ENCODE peak calls at places on chromosomes 11 and 22, in five cellular contexts. One of them, this sample, is unnamed.

GRCh38 chr11:111735262-111736116 is 30.7 kb downstream of the PPP2R1B start:
- DNase-seq in WERI-Rb-1: no peak
- DNase-seq in endothelial cell: no peak
- DNase-seq in fibroblast of pulmonary artery: peak
- DNase-seq in dorsolateral prefrontal cortex: peak
- DNase-seq in this sample: no peak

GRCh38 chr22:48829908-48830307 is 997.8 kb downstream of the BRD1 start:
- DNase-seq in WERI-Rb-1: no peak
- DNase-seq in endothelial cell: no peak
- DNase-seq in fibroblast of pulmonary artery: no peak
- DNase-seq in dorsolateral prefrontal cortex: no peak
- DNase-seq in this sample: no peak

GRCh38 chr22:44537016-44537936 is 39.2 kb upstream of the RTL6 start:
- DNase-seq in WERI-Rb-1: no peak
- DNase-seq in endothelial cell: no peak
- DNase-seq in fibroblast of pulmonary artery: no peak
- DNase-seq in dorsolateral prefrontal cortex: no peak
- DNase-seq in this sample: no peak

GRCh38 chr11:78039391-78039918 is 16.4 kb upstream of the KCTD14 start:
- DNase-seq in WERI-Rb-1: no peak
- DNase-seq in endothelial cell: no peak
- DNase-seq in fibroblast of pulmonary artery: no peak
- DNase-seq in dorsolateral prefrontal cortex: no peak
- DNase-seq in this sample: no peak

GRCh38 chr11:84089072-84090057 is 803.2 kb upstream of the CCDC90B start:
- DNase-seq in WERI-Rb-1: no peak
- DNase-seq in endothelial cell: no peak
- DNase-seq in fibroblast of pulmonary artery: peak
- DNase-seq in dorsolateral prefrontal cortex: no peak
- DNase-seq in this sample: no peak

GRCh38 chr11:83192846-83193245 is 666 bp upstream of the ANKRD42 start:
- DNase-seq in WERI-Rb-1: no peak
- DNase-seq in endothelial cell: no peak
- DNase-seq in fibroblast of pulmonary artery: peak
- DNase-seq in dorsolateral prefrontal cortex: no peak
- DNase-seq in this sample: no peak

GRCh38 chr22:30877662-30878515 is 90.7 kb downstream of the MORC2 start:
- DNase-seq in WERI-Rb-1: no peak
- DNase-seq in endothelial cell: no peak
- DNase-seq in fibroblast of pulmonary artery: no peak
- DNase-seq in dorsolateral prefrontal cortex: no peak
- DNase-seq in this sample: no peak

GRCh38 chr11:14541180-14541579 is 21.0 kb upstream of the PSMA1 start:
- DNase-seq in WERI-Rb-1: no peak
- DNase-seq in endothelial cell: no peak
- DNase-seq in fibroblast of pulmonary artery: peak
- DNase-seq in dorsolateral prefrontal cortex: no peak
- DNase-seq in this sample: no peak

GRCh38 chr11:75571625-75572024 is 9.6 kb downstream of the SERPINH1 start:
- DNase-seq in WERI-Rb-1: no peak
- DNase-seq in endothelial cell: no peak
- DNase-seq in fibroblast of pulmonary artery: no peak
- DNase-seq in dorsolateral prefrontal cortex: no peak
- DNase-seq in this sample: no peak

GRCh38 chr22:42623756-42624446 is 9.2 kb upstream of the POLDIP3 start:
- DNase-seq in WERI-Rb-1: no peak
- DNase-seq in endothelial cell: no peak
- DNase-seq in fibroblast of pulmonary artery: no peak
- DNase-seq in dorsolateral prefrontal cortex: no peak
- DNase-seq in this sample: no peak

GRCh38 chr11:112961146-112961668 is at the start of gene NCAM1:
- DNase-seq in WERI-Rb-1: peak
- DNase-seq in endothelial cell: peak
- DNase-seq in fibroblast of pulmonary artery: peak
- DNase-seq in dorsolateral prefrontal cortex: peak
- DNase-seq in this sample: peak

GRCh38 chr11:47550288-47551052 is 2.5 kb downstream of the CELF1 start:
- DNase-seq in WERI-Rb-1: no peak
- DNase-seq in endothelial cell: no peak
- DNase-seq in fibroblast of pulmonary artery: no peak
- DNase-seq in dorsolateral prefrontal cortex: no peak
- DNase-seq in this sample: no peak

GRCh38 chr22:26783886-26784285 is 126.5 kb downstream of the MIAT start:
- DNase-seq in WERI-Rb-1: no peak
- DNase-seq in endothelial cell: no peak
- DNase-seq in fibroblast of pulmonary artery: no peak
- DNase-seq in dorsolateral prefrontal cortex: no peak
- DNase-seq in this sample: no peak

GRCh38 chr11:97856666-97857065 is 1164.1 kb upstream of the CNTN5 start:
- DNase-seq in WERI-Rb-1: no peak
- DNase-seq in endothelial cell: no peak
- DNase-seq in fibroblast of pulmonary artery: no peak
- DNase-seq in dorsolateral prefrontal cortex: no peak
- DNase-seq in this sample: no peak

GRCh38 chr11:86473991-86474833 is 99.5 kb downstream of the CCDC81 start:
- DNase-seq in WERI-Rb-1: no peak
- DNase-seq in endothelial cell: no peak
- DNase-seq in fibroblast of pulmonary artery: peak
- DNase-seq in dorsolateral prefrontal cortex: no peak
- DNase-seq in this sample: peak

GRCh38 chr11:128620306-128621175 is 33.2 kb upstream of the ETS1 start:
- DNase-seq in WERI-Rb-1: no peak
- DNase-seq in endothelial cell: no peak
- DNase-seq in fibroblast of pulmonary artery: peak
- DNase-seq in dorsolateral prefrontal cortex: no peak
- DNase-seq in this sample: no peak

GRCh38 chr11:97995874-97996273 is 1024.9 kb upstream of the CNTN5 start:
- DNase-seq in WERI-Rb-1: no peak
- DNase-seq in endothelial cell: no peak
- DNase-seq in fibroblast of pulmonary artery: no peak
- DNase-seq in dorsolateral prefrontal cortex: no peak
- DNase-seq in this sample: no peak

GRCh38 chr11:59866397-59866796 is at the start of gene TCN1:
- DNase-seq in WERI-Rb-1: no peak
- DNase-seq in endothelial cell: no peak
- DNase-seq in fibroblast of pulmonary artery: peak
- DNase-seq in dorsolateral prefrontal cortex: no peak
- DNase-seq in this sample: peak

GRCh38 chr11:32960553-32961164 is 55.0 kb upstream of the DEPDC7 start:
- DNase-seq in WERI-Rb-1: no peak
- DNase-seq in endothelial cell: no peak
- DNase-seq in fibroblast of pulmonary artery: peak
- DNase-seq in dorsolateral prefrontal cortex: no peak
- DNase-seq in this sample: peak

GRCh38 chr11:116928102-116928777 is 90.8 kb upstream of the APOA1 start:
- DNase-seq in WERI-Rb-1: no peak
- DNase-seq in endothelial cell: no peak
- DNase-seq in fibroblast of pulmonary artery: no peak
- DNase-seq in dorsolateral prefrontal cortex: no peak
- DNase-seq in this sample: no peak

GRCh38 chr11:111500481-111500880 is 11.7 kb downstream of the BTG4 start:
- DNase-seq in WERI-Rb-1: no peak
- DNase-seq in endothelial cell: no peak
- DNase-seq in fibroblast of pulmonary artery: no peak
- DNase-seq in dorsolateral prefrontal cortex: no peak
- DNase-seq in this sample: no peak

GRCh38 chr22:43867839-43868652 is 5.7 kb upstream of the SULT4A1 start:
- DNase-seq in WERI-Rb-1: peak
- DNase-seq in endothelial cell: peak
- DNase-seq in fibroblast of pulmonary artery: peak
- DNase-seq in dorsolateral prefrontal cortex: peak
- DNase-seq in this sample: peak

GRCh38 chr22:27212617-27213177 is 555.3 kb downstream of the MIAT start:
- DNase-seq in WERI-Rb-1: peak
- DNase-seq in endothelial cell: peak
- DNase-seq in fibroblast of pulmonary artery: peak
- DNase-seq in dorsolateral prefrontal cortex: no peak
- DNase-seq in this sample: peak

GRCh38 chr11:11747570-11747969 is 94.2 kb upstream of the USP47 start:
- DNase-seq in WERI-Rb-1: no peak
- DNase-seq in endothelial cell: no peak
- DNase-seq in fibroblast of pulmonary artery: no peak
- DNase-seq in dorsolateral prefrontal cortex: no peak
- DNase-seq in this sample: no peak

GRCh38 chr11:36386411-36386810 is 90.3 kb downstream of the PRR5L start:
- DNase-seq in WERI-Rb-1: no peak
- DNase-seq in endothelial cell: no peak
- DNase-seq in fibroblast of pulmonary artery: no peak
- DNase-seq in dorsolateral prefrontal cortex: no peak
- DNase-seq in this sample: no peak

DNA sequence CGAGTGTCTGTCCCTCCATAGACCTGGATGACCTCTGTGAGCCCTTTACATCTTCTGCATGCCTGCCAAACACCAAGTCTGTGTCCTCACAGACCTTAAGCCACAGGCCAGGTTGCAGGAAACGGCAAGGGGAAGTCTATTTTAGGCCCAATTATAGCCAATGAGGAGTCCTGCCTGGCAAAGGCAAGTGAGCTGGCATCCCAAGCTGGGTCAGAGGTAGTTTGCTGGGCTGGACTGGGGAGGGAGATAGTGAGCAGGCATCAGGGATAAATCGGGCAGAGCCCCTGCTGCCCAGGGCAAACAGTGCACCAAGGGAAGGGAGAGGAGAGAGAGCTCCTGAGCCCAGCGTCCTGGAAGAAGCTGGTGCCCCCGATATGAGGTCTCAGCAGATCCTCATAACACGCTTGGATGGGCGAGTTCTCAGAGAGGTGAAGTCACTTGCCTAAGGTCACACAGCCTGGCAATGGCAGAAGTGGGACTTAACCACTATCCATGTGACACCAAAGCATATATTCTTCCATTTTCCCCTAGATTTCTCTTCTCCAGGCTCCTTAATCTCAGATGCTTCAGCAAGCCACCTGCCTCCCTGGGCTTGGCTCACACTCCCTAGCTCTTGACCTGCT is 3.7 kb upstream of the RELT start:
- DNase-seq in WERI-Rb-1: no peak
- DNase-seq in endothelial cell: peak
- DNase-seq in fibroblast of pulmonary artery: no peak
- DNase-seq in dorsolateral prefrontal cortex: no peak
- DNase-seq in this sample: peak
- TF ChIP-seq CTCF in WERI-Rb-1: peak
- TF ChIP-seq CTCF in endothelial cell: no peak
- TF ChIP-seq CTCF in fibroblast of pulmonary artery: peak
- TF ChIP-seq CTCF in dorsolateral prefrontal cortex: no peak
- TF ChIP-seq CTCF in this sample: no peak

DNA sequence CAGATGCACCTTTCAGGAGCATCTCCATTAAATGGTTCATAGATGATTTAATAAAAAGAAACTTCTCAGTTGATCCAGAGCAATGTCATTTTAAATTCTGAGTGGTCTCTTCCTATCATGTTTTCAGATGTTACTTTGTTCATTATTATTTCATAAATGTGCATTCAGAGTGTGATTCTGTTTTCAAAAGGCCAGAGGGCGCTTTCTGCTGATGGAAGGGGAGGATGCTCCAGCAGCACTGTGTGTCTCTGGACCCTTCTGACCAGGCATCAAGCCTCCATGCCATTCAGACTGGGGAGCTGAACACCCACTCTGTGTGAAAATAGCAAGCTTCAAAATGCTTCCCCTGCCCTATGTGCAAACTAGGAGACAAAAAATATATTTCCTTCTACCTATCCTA is 23.9 kb upstream of the CRTAM start:
- DNase-seq in WERI-Rb-1: no peak
- DNase-seq in endothelial cell: no peak
- DNase-seq in fibroblast of pulmonary artery: no peak
- DNase-seq in dorsolateral prefrontal cortex: no peak
- DNase-seq in this sample: no peak
- TF ChIP-seq CTCF in WERI-Rb-1: peak
- TF ChIP-seq CTCF in endothelial cell: no peak
- TF ChIP-seq CTCF in fibroblast of pulmonary artery: peak
- TF ChIP-seq CTCF in dorsolateral prefrontal cortex: no peak
- TF ChIP-seq CTCF in this sample: peak

GRCh38 chr11:62591448-62592215 is at the start of gene TUT1:
- DNase-seq in WERI-Rb-1: peak
- DNase-seq in endothelial cell: peak
- DNase-seq in fibroblast of pulmonary artery: peak
- DNase-seq in dorsolateral prefrontal cortex: peak
- DNase-seq in this sample: peak

GRCh38 chr11:62592216-62592815 is 993 bp upstream of the TUT1 start:
- DNase-seq in WERI-Rb-1: no peak
- DNase-seq in endothelial cell: no peak
- DNase-seq in fibroblast of pulmonary artery: no peak
- DNase-seq in dorsolateral prefrontal cortex: no peak
- DNase-seq in this sample: no peak

GRCh38 chr11:62592989-62593421 is 1.7 kb upstream of the TUT1 start:
- DNase-seq in WERI-Rb-1: no peak
- DNase-seq in endothelial cell: no peak
- DNase-seq in fibroblast of pulmonary artery: no peak
- DNase-seq in dorsolateral prefrontal cortex: no peak
- DNase-seq in this sample: no peak

GRCh38 chr11:62595124-62595523 is 3.8 kb upstream of the TUT1 start:
- DNase-seq in WERI-Rb-1: no peak
- DNase-seq in endothelial cell: no peak
- DNase-seq in fibroblast of pulmonary artery: no peak
- DNase-seq in dorsolateral prefrontal cortex: no peak
- DNase-seq in this sample: no peak

DNA sequence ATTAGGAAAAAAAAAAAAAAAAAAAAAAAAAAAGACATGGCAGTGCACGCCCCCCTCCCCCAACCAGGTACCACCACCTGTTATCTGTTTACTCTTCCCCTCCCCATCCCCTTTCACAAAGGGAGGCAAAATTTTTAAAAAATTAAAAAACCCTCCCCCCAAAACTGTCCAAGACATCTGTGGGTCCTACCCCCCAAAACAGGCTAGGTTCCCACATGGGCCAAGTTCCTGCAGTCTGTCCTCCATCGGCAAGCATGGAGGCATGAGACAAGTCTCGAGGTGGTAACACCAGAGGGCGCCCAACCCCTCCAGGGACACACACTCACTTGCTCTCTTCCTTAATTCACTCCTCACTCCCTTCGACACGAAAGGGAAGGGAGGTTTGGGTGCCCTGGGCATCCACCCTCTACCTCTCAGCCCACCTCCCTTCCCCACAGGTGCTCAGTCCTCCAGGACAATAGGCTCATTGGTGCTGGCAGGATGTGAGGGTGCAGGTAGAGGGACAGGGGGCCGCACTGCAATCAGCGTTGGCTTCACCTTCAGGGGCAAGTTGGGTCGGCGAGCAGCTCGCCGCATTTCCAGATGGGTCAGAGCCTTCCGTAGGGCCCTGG is 2.2 kb upstream of the TUT1 start:
- DNase-seq in WERI-Rb-1: peak
- DNase-seq in endothelial cell: peak
- DNase-seq in fibroblast of pulmonary artery: peak
- DNase-seq in dorsolateral prefrontal cortex: peak
- DNase-seq in this sample: peak
- TF ChIP-seq CTCF in WERI-Rb-1: peak
- TF ChIP-seq CTCF in endothelial cell: no peak
- TF ChIP-seq CTCF in fibroblast of pulmonary artery: peak
- TF ChIP-seq CTCF in dorsolateral prefrontal cortex: peak
- TF ChIP-seq CTCF in this sample: peak

DNA sequence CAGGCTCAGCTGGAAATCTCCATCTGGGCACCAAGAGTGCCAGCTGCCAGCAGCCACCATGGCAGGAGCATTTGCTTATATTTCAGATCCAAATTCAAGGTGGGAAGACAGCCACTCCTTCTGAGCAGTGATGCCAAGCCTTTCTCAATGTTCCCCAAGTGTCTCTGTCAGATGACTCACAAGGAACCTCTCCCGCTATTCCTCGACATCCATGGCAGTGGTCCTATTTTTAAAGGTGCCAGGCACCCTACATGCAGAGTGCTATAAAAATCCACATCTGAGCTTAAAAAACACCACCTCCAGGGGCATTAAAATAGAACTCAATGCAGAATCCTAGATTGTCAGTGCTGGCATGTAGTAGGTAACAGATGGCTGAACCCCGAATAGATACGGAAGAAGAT is 112.1 kb downstream of the SLC1A2 start:
- DNase-seq in WERI-Rb-1: no peak
- DNase-seq in endothelial cell: no peak
- DNase-seq in fibroblast of pulmonary artery: no peak
- DNase-seq in dorsolateral prefrontal cortex: no peak
- DNase-seq in this sample: no peak
- TF ChIP-seq CTCF in WERI-Rb-1: no peak
- TF ChIP-seq CTCF in endothelial cell: no peak
- TF ChIP-seq CTCF in fibroblast of pulmonary artery: no peak
- TF ChIP-seq CTCF in dorsolateral prefrontal cortex: no peak
- TF ChIP-seq CTCF in this sample: no peak

This sample was measured in Caco-2.